ENCODE peak calls at places on chromosome 20, in five cellular contexts. E is central memory CD4-positive, alpha-beta T cell; I is Caki2; T is stimulated activated CD8-positive, alpha-beta memory T cell treated with anti-CD3 and anti-CD28 coated beads, Interleukin-4, amount 100 ng/mL, for 48 hours; W is nucleus accumbens. O is an unnamed sample.

GRCh38 chr20:34439168-34439567 is 76.1 kb downstream of the ITCH start:
- DNase-seq in I (no peak), E (no peak), T (no peak), W (no peak), O (no peak)

GRCh38 chr20:52303281-52303950 is 111.8 kb upstream of the ZFP64 start:
- DNase-seq in E (no peak), W (no peak), T (peak), I (no peak), O (no peak)

GRCh38 chr20:20360464-20360863 is 7.4 kb upstream of the INSM1 start:
- DNase-seq in W (no peak), E (no peak), I (peak), T (peak), O (peak)

GRCh38 chr20:46562009-46562372 is 11.5 kb upstream of the OCSTAMP start:
- DNase-seq in W (no peak), E (no peak), T (no peak), I (peak), O (no peak)

GRCh38 chr20:1451092-1451491 is 15.6 kb downstream of the NSFL1C start:
- DNase-seq in W (no peak), E (no peak), I (no peak), T (no peak), O (no peak)

GRCh38 chr20:32132911-32133549 is 23.5 kb downstream of the TM9SF4 start:
- DNase-seq in T (no peak), I (no peak), W (no peak), E (no peak), O (no peak)

GRCh38 chr20:59567585-59568508 is 36.5 kb upstream of the PHACTR3 start:
- DNase-seq in T (peak), E (no peak), W (no peak), I (no peak), O (no peak)

GRCh38 chr20:61803903-61804804 is 261.5 kb downstream of the TAF4 start:
- DNase-seq in W (no peak), I (no peak), E (no peak), T (no peak), O (no peak)

O was measured in GF-D8.